ENCODE peak calls at places on chromosome 17, in six cellular contexts. Y, P, D, X, K and Z are unnamed samples.

GRCh38 chr17:8941520-8941919 is 24.0 kb downstream of the PIK3R5 start:
- DNase-seq in D (peak; percentile 74), X (no peak), Y (peak; percentile 79), K (no peak), P (no peak), Z (no peak)

GRCh38 chr17:79832211-79833109 is 6.8 kb downstream of the CBX4 start:
- DNase-seq in K (peak; percentile 39), P (peak; percentile 67), X (no peak), Y (peak; percentile 18), D (peak; percentile 60), Z (no peak)

GRCh38 chr17:1399366-1399678 is 700 bp downstream of the YWHAE start:
- DNase-seq in P (no peak), D (no peak), Y (no peak), K (no peak), X (peak; percentile 42), Z (peak; percentile 63)

GRCh38 chr17:39169101-39169500 is 3.1 kb upstream of the ARL5C start:
- DNase-seq in P (no peak), K (no peak), X (no peak), Y (no peak), D (no peak), Z (no peak)

GRCh38 chr17:57470906-57471305 is 214.6 kb downstream of the MSI2 start:
- DNase-seq in Y (no peak), D (no peak), K (no peak), P (no peak), X (no peak), Z (no peak)

GRCh38 chr17:41792835-41793748 is 6.6 kb upstream of the JUP start:
- DNase-seq in X (peak; percentile 69), K (peak; percentile 92), D (no peak), P (no peak), Y (no peak), Z (peak; percentile 91)

GRCh38 chr17:37725021-37725585 is 19.8 kb downstream of the HNF1B start:
- DNase-seq in Y (no peak), X (no peak), K (no peak), D (no peak), P (no peak), Z (no peak)

GRCh38 chr17:82985973-82986372 is 93.4 kb upstream of the METRNL start:
- DNase-seq in X (peak; percentile 49), D (no peak), Y (peak; percentile 74), P (no peak), K (peak; percentile 45), Z (no peak)

GRCh38 chr17:82947051-82947991 is 107.5 kb upstream of the ZNF750 start:
- DNase-seq in X (no peak), D (peak; percentile 22), P (peak; percentile 46), Y (no peak), K (no peak), Z (peak; percentile 52)

GRCh38 chr17:40319651-40320550 is 10.9 kb downstream of the RARA start:
- DNase-seq in Y (peak; percentile 78), P (no peak), D (no peak), X (no peak), K (no peak), Z (peak; percentile 64)

GRCh38 chr17:78839173-78839761 is 1.3 kb downstream of the USP36 start:
- DNase-seq in K (no peak), Y (no peak), P (no peak), X (peak; percentile 44), D (no peak), Z (no peak)

GRCh38 chr17:15265131-15265530 is at the start of gene PMP22:
- DNase-seq in D (no peak), P (peak; percentile 86), X (no peak), K (peak; percentile 49), Y (no peak), Z (no peak)

GRCh38 chr17:17987901-17988300 is 15.2 kb downstream of the DRC3 start:
- DNase-seq in K (no peak), X (no peak), P (no peak), Y (no peak), D (no peak), Z (no peak)

GRCh38 chr17:17874478-17874877 is 37.7 kb upstream of the SREBF1 start:
- DNase-seq in P (no peak), X (no peak), D (no peak), Y (no peak), K (peak; percentile 4), Z (no peak)

GRCh38 chr17:38898291-38898679 is 27.1 kb upstream of the LASP1NB start:
- DNase-seq in D (no peak), Y (peak; percentile 51), X (no peak), P (no peak), K (no peak), Z (no peak)

GRCh38 chr17:9969301-9969935 is 64.3 kb upstream of the RCVRN start:
- DNase-seq in X (no peak), D (no peak), P (no peak), K (no peak), Y (no peak), Z (no peak)

GRCh38 chr17:52138752-52139151 is 19.8 kb downstream of the CA10 start:
- DNase-seq in Y (no peak), X (no peak), K (no peak), P (no peak), D (no peak), Z (no peak)

GRCh38 chr17:30950669-30951399 is 20.0 kb upstream of the RNF135 start:
- DNase-seq in D (peak; percentile 83), X (peak; percentile 46), K (peak; percentile 93), Y (no peak), P (peak; percentile 87), Z (no peak)

GRCh38 chr17:16325964-16326363 is 27.3 kb downstream of the CENPV start:
- DNase-seq in Y (no peak), K (no peak), P (no peak), X (no peak), D (no peak), Z (no peak)

GRCh38 chr17:58277107-58277506 is 3.6 kb downstream of the MPO start:
- DNase-seq in K (peak; percentile 40), Y (peak; percentile 4), P (no peak), X (no peak), D (no peak), Z (no peak)

GRCh38 chr17:49581645-49581992 is 5.9 kb downstream of the NXPH3 start:
- DNase-seq in Y (no peak), K (no peak), X (no peak), D (no peak), P (no peak), Z (no peak)

GRCh38 chr17:80832888-80833583 is 158.6 kb upstream of the CHMP6 start:
- DNase-seq in K (peak; percentile 98), D (peak; percentile 85), P (peak; percentile 97), X (peak; percentile 99), Y (peak; percentile 76), Z (peak; percentile 94)

GRCh38 chr17:66094727-66095126 is 97.2 kb downstream of the CEP112 start:
- DNase-seq in D (no peak), Y (no peak), X (no peak), K (no peak), P (no peak), Z (no peak)

GRCh38 chr17:66302761-66303626 is 581 bp downstream of the PRKCA start:
- DNase-seq in P (peak; percentile 86), Y (peak; percentile 70), D (peak; percentile 79), K (peak; percentile 62), X (peak; percentile 64), Z (peak; percentile 72)

GRCh38 chr17:5264930-5265329 is 17.2 kb upstream of the RABEP1 start:
- DNase-seq in D (no peak), P (no peak), X (no peak), K (no peak), Y (no peak), Z (no peak)

GRCh38 chr17:58626905-58627304 is 64.9 kb downstream of the TEX14 start:
- DNase-seq in Y (no peak), K (no peak), P (no peak), X (no peak), D (no peak), Z (no peak)

GRCh38 chr17:8622191-8622590 is 8.3 kb downstream of the MYH10 start:
- DNase-seq in P (no peak), K (no peak), X (no peak), Y (no peak), D (no peak), Z (no peak)

GRCh38 chr17:43701318-43701743 is 39.6 kb upstream of the MEOX1 start:
- DNase-seq in P (no peak), D (no peak), X (no peak), K (peak; percentile 68), Y (no peak), Z (no peak)

GRCh38 chr17:64608571-64608981 is 53.5 kb downstream of the SMURF2 start:
- DNase-seq in X (peak; percentile 55), D (no peak), Y (no peak), P (no peak), K (no peak), Z (no peak)

GRCh38 chr17:47884427-47884740 is 11.7 kb upstream of the SP2 start:
- DNase-seq in X (no peak), K (no peak), Y (no peak), P (no peak), D (peak; percentile 14), Z (no peak)

GRCh38 chr17:48483471-48484131 is 47.2 kb downstream of the HOXB1 start:
- DNase-seq in D (no peak), Y (no peak), P (peak; percentile 79), K (peak; percentile 94), X (no peak), Z (peak; percentile 91)

GRCh38 chr17:41486809-41487530 is 2.7 kb downstream of the KRT36 start:
- DNase-seq in Y (no peak), D (no peak), K (no peak), P (no peak), X (peak; percentile 28), Z (no peak)

GRCh38 chr17:1686086-1686485 is 1.4 kb upstream of the PRPF8 start:
- DNase-seq in Y (no peak), K (no peak), X (no peak), D (no peak), P (no peak), Z (no peak)

DNA sequence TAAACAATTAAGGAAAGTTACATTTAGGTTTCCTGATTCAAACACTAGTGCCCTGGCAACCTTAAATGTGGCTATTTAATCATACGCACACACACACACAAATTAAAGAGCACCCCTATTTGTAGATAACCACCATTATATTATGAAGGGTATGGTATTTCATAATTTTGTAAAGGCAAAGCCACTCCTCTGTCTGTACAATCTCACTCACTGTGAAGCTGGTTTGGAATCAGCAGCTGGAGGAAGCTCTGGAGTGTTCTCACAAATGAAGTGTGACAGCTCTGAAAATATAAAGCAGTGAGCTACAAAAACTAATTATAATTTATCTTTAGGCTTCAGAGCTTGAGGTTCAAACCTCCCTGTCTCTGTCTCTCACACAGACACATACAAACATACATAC is 57.9 kb upstream of the KCNJ16 start:
- DNase-seq in D (no peak), Y (no peak), P (no peak), K (no peak), X (no peak), Z (no peak)
- H3K9me3 ChIP-seq in D (no peaks in the 10 kb centered on the region), Y (no peaks in the 10 kb centered on the region), P (no peaks in the 10 kb centered on the region), K (no peaks in the 10 kb centered on the region), X (no peaks in the 10 kb centered on the region), Z (no peaks in the 10 kb centered on the region)

GRCh38 chr17:32355649-32356377 is 5.9 kb downstream of the ZNF207 start:
- DNase-seq in D (no peak), K (peak; percentile 18), Y (no peak), X (peak; percentile 31), P (no peak), Z (no peak)
- H3K36me3 ChIP-seq in D (peaks cover 90% of the 10 kb centered on the region), K (peaks cover 44% of the 10 kb centered on the region), Y (peaks cover 42% of the 10 kb centered on the region), X (peaks cover 26% of the 10 kb centered on the region), P (peaks cover 11% of the 10 kb centered on the region), Z (peaks cover 95% of the 10 kb centered on the region)

GRCh38 chr17:19652595-19652994 is 4.0 kb downstream of the ALDH3A2 start:
- DNase-seq in D (no peak), Y (no peak), P (no peak), X (no peak), K (peak; percentile 64), Z (no peak)
- H3K9me3 ChIP-seq in D (no peaks in the 10 kb centered on the region), Y (no peaks in the 10 kb centered on the region), P (no peaks in the 10 kb centered on the region), X (no peaks in the 10 kb centered on the region), K (no peaks in the 10 kb centered on the region), Z (no peaks in the 10 kb centered on the region)

GRCh38 chr17:62343764-62344163 is 36.6 kb upstream of the EFCAB3 start:
- DNase-seq in X (no peak), D (no peak), P (no peak), K (no peak), Y (no peak), Z (no peak)
- H3K36me3 ChIP-seq in X (no peaks in the 10 kb centered on the region), D (no peaks in the 10 kb centered on the region), P (no peaks in the 10 kb centered on the region), K (no peaks in the 10 kb centered on the region), Y (no peaks in the 10 kb centered on the region), Z (no peaks in the 10 kb centered on the region)